ENCODE peak calls at places on chromosomes 12 and 14, in eight cellular contexts. H, B, Q, G, Y, M, W and A are unnamed samples.

GRCh38 chr12:94942663-94943062 is 60.8 kb downstream of the NDUFA12 start:
- DNase-seq in W (no peak), G (no peak), H (no peak), Q (no peak), M (no peak), Y (no peak), B (no peak), A (no peak)

GRCh38 chr12:39723831-39724230 is 104.2 kb upstream of the ABCD2 start:
- DNase-seq in Y (peak), Q (no peak), M (no peak), G (no peak), B (no peak), H (no peak), W (peak), A (no peak)

GRCh38 chr12:31922341-31923062 is 36.7 kb upstream of the RESF1 start:
- DNase-seq in Q (no peak), W (peak), M (no peak), H (no peak), B (no peak), Y (no peak), G (no peak), A (no peak)

GRCh38 chr12:8034802-8035201 is 2.3 kb downstream of the FOXJ2 start:
- DNase-seq in M (no peak), Y (no peak), B (no peak), G (no peak), W (no peak), Q (no peak), H (no peak), A (no peak)

GRCh38 chr12:62693291-62694040 is 226.8 kb downstream of the MON2 start:
- DNase-seq in M (no peak), B (no peak), W (no peak), Y (no peak), Q (no peak), H (no peak), G (no peak), A (no peak)

GRCh38 chr12:20125259-20125919 is 242.9 kb upstream of the PDE3A start:
- DNase-seq in W (no peak), Y (no peak), B (no peak), Q (no peak), M (no peak), G (no peak), H (no peak), A (no peak)

GRCh38 chr12:70648191-70648590 is 11.0 kb upstream of the PTPRB start:
- DNase-seq in G (no peak), Y (no peak), M (no peak), W (no peak), Q (no peak), H (no peak), B (no peak), A (no peak)

GRCh38 chr14:69612014-69612758 is 790 bp downstream of the SUSD6 start:
- DNase-seq in Q (peak), Y (no peak), G (peak), M (peak), B (no peak), W (no peak), H (peak), A (no peak)

DNA sequence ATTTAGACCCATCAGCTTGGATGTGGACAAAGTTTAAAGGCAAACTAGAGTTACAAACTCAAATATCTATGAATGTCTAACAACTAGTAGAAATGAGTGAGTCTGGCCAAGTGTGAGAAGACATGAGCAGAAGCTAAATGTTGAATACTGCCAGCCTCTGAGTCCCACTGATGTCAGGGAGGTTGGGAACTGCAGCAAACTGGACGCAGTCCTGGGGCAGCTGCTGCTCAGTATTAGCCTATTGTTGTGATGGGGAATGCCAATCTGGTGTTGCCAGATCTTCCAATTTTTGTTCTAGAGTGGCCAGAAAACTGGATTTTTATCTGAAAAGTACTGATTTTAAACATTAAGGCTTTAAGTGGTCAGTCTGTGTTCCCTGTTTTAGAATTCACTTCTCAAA is 770.4 kb upstream of the STXBP6 start:
- DNase-seq in H (no peak), Y (no peak), G (no peak), M (no peak), Q (no peak), B (no peak), W (no peak), A (no peak)
- H3K27ac ChIP-seq in H (no peak), Y (no peak), G (no peak), M (no peak), Q (no peak), B (no peak), W (no peak), A (no peak)

GRCh38 chr14:91242635-91243034 is 1.9 kb downstream of the GPR68 start:
- DNase-seq in M (no peak), Y (no peak), H (no peak), G (no peak), B (no peak), Q (no peak), W (no peak), A (no peak)

GRCh38 chr14:91245029-91245428 is 525 bp upstream of the GPR68 start:
- DNase-seq in G (no peak), H (no peak), M (no peak), W (no peak), Q (peak), Y (no peak), B (no peak), A (no peak)

GRCh38 chr14:91244501-91244901 is at the start of gene GPR68:
- DNase-seq in Q (peak), B (no peak), M (no peak), Y (peak), W (no peak), G (no peak), H (peak), A (peak)

GRCh38 chr14:91241848-91242247 is 2.7 kb downstream of the GPR68 start:
- DNase-seq in Q (peak), Y (no peak), G (no peak), B (peak), W (no peak), M (no peak), H (no peak), A (no peak)

DNA sequence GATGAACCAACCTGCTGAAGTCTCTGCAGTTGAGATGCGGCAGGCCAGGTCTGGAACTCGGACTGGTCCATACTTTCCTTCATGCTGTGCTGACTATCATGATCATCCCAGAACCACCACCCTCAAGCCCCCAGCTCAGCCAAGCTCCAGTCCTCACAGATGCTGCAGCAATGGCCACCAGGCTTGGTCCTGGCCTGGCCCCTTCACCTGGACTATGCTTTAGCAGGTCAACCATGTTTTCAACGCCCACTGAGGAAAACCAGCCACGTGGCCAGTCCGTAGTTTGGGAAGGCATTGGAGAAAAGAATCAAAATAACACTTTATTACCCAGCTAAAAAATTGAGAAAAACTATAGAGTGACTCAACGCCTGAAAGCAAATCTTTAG is 1.4 kb downstream of the GPR68 start:
- DNase-seq in Q (no peak), H (no peak), G (no peak), M (no peak), B (no peak), Y (no peak), W (no peak), A (no peak)
- H3K27ac ChIP-seq in Q (peak), H (no peak), G (no peak), M (no peak), B (peak), Y (no peak), W (no peak), A (peak)

GRCh38 chr12:110371408-110372055 is 32.0 kb downstream of the ANAPC7 start:
- DNase-seq in W (peak), H (no peak), G (no peak), M (no peak), Y (peak), Q (no peak), B (peak), A (no peak)

GRCh38 chr12:110372056-110372425 is 31.5 kb downstream of the ANAPC7 start:
- DNase-seq in M (no peak), G (no peak), H (no peak), B (no peak), Y (no peak), Q (no peak), W (no peak), A (no peak)

GRCh38 chr12:110370732-110371141 is 32.8 kb downstream of the ANAPC7 start:
- DNase-seq in G (no peak), H (no peak), M (no peak), W (peak), B (no peak), Y (no peak), Q (no peak), A (no peak)

GRCh38 chr12:110367209-110367864 is 36.2 kb downstream of the ANAPC7 start:
- DNase-seq in H (no peak), G (no peak), M (no peak), W (no peak), B (no peak), Y (peak), Q (no peak), A (no peak)

DNA sequence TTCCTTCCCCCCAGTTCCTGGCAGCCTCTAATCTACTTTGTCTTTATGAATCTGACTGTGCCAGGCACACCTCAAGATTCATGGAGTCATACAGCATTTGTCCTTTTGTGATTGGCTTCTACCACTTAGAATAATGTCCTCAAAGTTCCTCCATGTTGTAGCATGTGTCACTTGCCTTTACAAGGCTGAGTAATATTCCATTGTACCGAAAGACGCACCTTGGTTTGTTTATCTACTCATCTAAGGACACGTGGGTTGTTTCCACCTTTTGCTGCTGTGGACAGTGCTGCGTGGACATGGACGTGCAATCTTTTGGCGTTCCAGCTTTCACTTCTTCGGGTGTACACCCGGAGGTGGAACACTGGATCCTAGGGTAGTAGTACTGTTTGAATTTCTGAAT is 33.5 kb downstream of the ANAPC7 start:
- DNase-seq in Y (no peak), G (no peak), H (no peak), W (no peak), M (no peak), B (no peak), Q (no peak), A (no peak)
- H3K27ac ChIP-seq in Y (no peak), G (no peak), H (no peak), W (peak), M (no peak), B (no peak), Q (no peak), A (no peak)

GRCh38 chr12:116504438-116504837 is 54.7 kb upstream of the MAP1LC3B2 start:
- DNase-seq in Y (no peak), W (no peak), Q (no peak), M (no peak), G (no peak), B (no peak), H (no peak), A (no peak)
- H3K27ac ChIP-seq in Y (no peak), W (no peak), Q (no peak), M (no peak), G (no peak), B (no peak), H (no peak), A (no peak)

GRCh38 chr12:85948340-85948739 is 74.2 kb downstream of the NTS start:
- DNase-seq in G (no peak), Y (no peak), M (no peak), Q (no peak), B (no peak), W (no peak), H (no peak), A (no peak)
- H3K27ac ChIP-seq in G (no peak), Y (no peak), M (no peak), Q (no peak), B (no peak), W (no peak), H (no peak), A (no peak)

DNA sequence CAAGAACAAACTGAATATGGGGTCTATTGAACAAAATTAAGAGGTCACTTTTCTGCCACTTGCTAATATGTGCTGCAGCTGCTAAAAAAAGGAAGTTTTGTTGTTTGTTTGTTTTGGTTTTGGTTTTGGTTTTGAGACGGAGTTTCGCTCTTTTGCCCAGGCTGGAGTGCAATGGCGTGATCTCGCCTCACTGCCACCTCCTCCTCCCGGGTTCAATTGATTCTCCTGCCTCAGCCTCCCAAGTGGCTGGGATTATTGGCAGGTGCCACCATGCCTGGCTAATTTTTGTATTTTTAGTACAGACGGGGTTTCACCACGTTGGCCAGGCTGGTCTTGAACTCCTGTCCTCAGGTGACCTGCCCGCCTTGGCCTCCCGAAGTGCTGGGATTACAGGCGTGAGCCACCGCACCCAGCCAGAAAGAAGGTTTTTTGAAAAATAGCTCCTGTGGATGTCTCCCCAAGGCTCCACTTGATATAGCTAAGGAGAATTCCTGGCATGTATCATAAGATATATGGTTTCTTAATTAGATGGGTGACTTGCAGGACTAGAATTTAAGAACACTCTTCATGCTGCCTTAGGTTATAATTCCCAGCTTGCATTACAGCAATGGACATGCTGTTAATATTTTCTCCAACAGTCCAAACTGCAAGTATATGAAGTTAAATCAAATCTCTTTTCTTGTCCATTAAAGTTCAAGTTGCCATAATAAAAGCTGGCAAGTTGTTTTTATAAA is 237.6 kb upstream of the AMIGO2 start:
- DNase-seq in Y (no peak), B (no peak), W (no peak), G (no peak), M (no peak), Q (peak), H (no peak), A (no peak)
- H3K27ac ChIP-seq in Y (no peak), B (no peak), W (no peak), G (no peak), M (peak), Q (no peak), H (no peak), A (peak)

DNA sequence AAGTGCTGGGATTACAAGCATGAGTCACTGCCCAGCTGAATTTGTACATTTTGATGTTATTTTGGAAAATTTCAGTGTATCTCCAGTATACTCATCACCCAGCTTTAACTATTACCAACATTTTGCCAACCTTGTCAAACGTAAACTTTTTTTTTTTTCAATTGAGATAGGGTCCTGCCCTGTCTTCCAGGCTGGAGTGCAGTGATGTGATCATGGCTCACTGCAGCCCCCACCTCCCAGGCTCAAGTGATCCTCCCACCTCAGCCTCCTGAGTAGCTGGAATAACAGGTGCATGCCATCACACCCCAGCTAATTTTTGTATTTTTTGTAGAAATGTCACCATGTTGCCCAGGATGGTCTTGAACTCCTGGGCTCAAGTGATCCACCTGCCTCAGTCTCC is 29.2 kb downstream of the MDM2 start:
- DNase-seq in H (no peak), Y (no peak), G (no peak), M (no peak), W (no peak), B (no peak), Q (no peak), A (no peak)
- H3K27ac ChIP-seq in H (no peak), Y (no peak), G (no peak), M (no peak), W (no peak), B (no peak), Q (no peak), A (no peak)

GRCh38 chr12:75856228-75856627 is 175.3 kb downstream of the PHLDA1 start:
- DNase-seq in W (no peak), Q (no peak), M (no peak), B (no peak), G (no peak), Y (no peak), H (no peak), A (no peak)
- H3K27ac ChIP-seq in W (no peak), Q (no peak), M (no peak), B (no peak), G (no peak), Y (no peak), H (no peak), A (no peak)